ENCODE peak calls at places on chromosomes 11 and 22, in seven cellular contexts. X is upper lobe of right lung, W is DND-41, N is right atrium auricular region, T is GM23338, D is IMR-90, V is neural progenitor cell. B is an unnamed sample.

GRCh38 chr22:28075260-28075981 is 156.4 kb upstream of the PITPNB start:
- DNase-seq in T (no peak), W (no peak), N (peak; percentile 82), D (peak; percentile 91), V (no peak), X (no peak), B (peak; percentile 67)

GRCh38 chr11:120637131-120637530 is 125.6 kb downstream of the GRIK4 start:
- DNase-seq in X (no peak), T (no peak), W (no peak), N (no peak), V (no peak), D (no peak), B (no peak)

GRCh38 chr11:6604081-6604626 is 580 bp downstream of the ILK start:
- DNase-seq in X (no peak), W (peak; percentile 52), V (peak; percentile 67), D (peak; percentile 70), T (peak; percentile 59), N (peak; percentile 71), B (peak; percentile 32)

GRCh38 chr22:37381489-37381888 is 45.8 kb downstream of the ELFN2 start:
- DNase-seq in D (peak; percentile 61), X (no peak), T (no peak), V (no peak), N (no peak), W (no peak), B (peak; percentile 2)

GRCh38 chr11:11422291-11423128 is 69.5 kb upstream of the CSNK2A3 start:
- DNase-seq in W (no peak), T (no peak), V (peak; percentile 36), X (no peak), D (no peak), N (no peak), B (peak; percentile 96)

GRCh38 chr11:108340958-108341357 is 118.1 kb downstream of the ATM start:
- DNase-seq in W (no peak), V (no peak), X (no peak), D (no peak), T (peak; percentile 37), N (no peak), B (peak; percentile 98)

GRCh38 chr22:36191106-36191836 is 10.3 kb downstream of the APOL4 start:
- DNase-seq in D (peak; percentile 64), W (no peak), T (no peak), V (no peak), X (no peak), N (peak; percentile 80), B (no peak)

GRCh38 chr11:122731500-122731913 is 76.0 kb downstream of the UBASH3B start:
- DNase-seq in T (no peak), W (no peak), V (no peak), N (no peak), X (no peak), D (peak; percentile 97), B (no peak)

GRCh38 chr11:35649984-35650383 is 12.6 kb upstream of the TRIM44 start:
- DNase-seq in D (peak; percentile 84), T (no peak), W (no peak), N (no peak), X (no peak), V (no peak), B (peak; percentile 63)

GRCh38 chr11:64268687-64269379 is 15.6 kb downstream of the BAD start:
- DNase-seq in T (peak; percentile 53), W (no peak), V (peak; percentile 43), N (peak; percentile 82), D (peak; percentile 48), X (peak; percentile 88), B (peak; percentile 32)

GRCh38 chr11:128308793-128309192 is 278.6 kb downstream of the ETS1 start:
- DNase-seq in V (no peak), T (no peak), X (no peak), D (no peak), N (no peak), W (no peak), B (no peak)

GRCh38 chr11:3738241-3738640 is 59.1 kb downstream of the NUP98 start:
- DNase-seq in D (peak; percentile 23), W (no peak), V (no peak), X (no peak), T (no peak), N (no peak), B (no peak)

GRCh38 chr11:3735827-3736226 is 61.5 kb downstream of the NUP98 start:
- DNase-seq in D (peak; percentile 28), V (no peak), T (no peak), W (no peak), N (no peak), X (no peak), B (no peak)

GRCh38 chr11:3737386-3737933 is 59.9 kb downstream of the NUP98 start:
- DNase-seq in W (no peak), N (no peak), T (no peak), V (no peak), D (no peak), X (no peak), B (no peak)

GRCh38 chr11:3736816-3737215 is 60.5 kb downstream of the NUP98 start:
- DNase-seq in X (no peak), N (no peak), W (no peak), V (no peak), T (no peak), D (no peak), B (no peak)

DNA sequence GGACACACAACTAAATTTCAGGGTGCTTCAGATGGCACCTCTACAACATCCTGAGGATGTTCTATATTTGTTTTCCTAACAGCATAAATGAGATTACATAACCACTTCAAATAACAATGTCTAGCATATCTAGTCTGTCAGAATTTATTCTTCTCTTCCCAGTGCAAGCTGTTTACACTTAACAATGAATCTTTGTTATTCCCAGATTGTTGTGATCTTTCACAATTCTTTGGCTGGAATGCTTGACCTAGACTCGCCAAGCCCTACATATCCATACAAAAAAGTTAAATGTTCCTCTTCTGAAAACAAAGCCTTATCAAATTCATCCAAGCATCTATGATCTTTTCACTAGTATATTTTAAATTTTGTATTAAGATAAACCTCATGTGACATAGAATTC is 61.5 kb upstream of the CHRNA10 start:
- DNase-seq in V (no peak), W (no peak), X (no peak), D (no peak), T (no peak), N (no peak), B (no peak)
- H3K36me3 ChIP-seq in V (peaks cover 26% of the 10 kb centered on the region), W (peaks cover 97% of the 10 kb centered on the region), X (peaks cover 88% of the 10 kb centered on the region), D (peaks cover 55% of the 10 kb centered on the region), T (peaks cover 73% of the 10 kb centered on the region), N (peaks cover 72% of the 10 kb centered on the region), B (peaks cover 21% of the 10 kb centered on the region)

GRCh38 chr22:39534591-39535301 is 2.2 kb upstream of the RPS19BP1 start:
- DNase-seq in D (peak; percentile 53), X (peak; percentile 89), T (peak; percentile 95), N (peak; percentile 84), V (peak; percentile 94), W (peak; percentile 89), B (no peak)

GRCh38 chr22:39534092-39534506 is 1.6 kb upstream of the RPS19BP1 start:
- DNase-seq in V (no peak), W (no peak), N (no peak), T (peak; percentile 43), X (no peak), D (no peak), B (no peak)

GRCh38 chr22:39530692-39531331 is 1.7 kb downstream of the RPS19BP1 start:
- DNase-seq in W (peak; percentile 43), V (peak; percentile 53), D (peak; percentile 41), X (no peak), N (no peak), T (peak; percentile 89), B (peak; percentile 47)

GRCh38 chr22:39530136-39530535 is 2.4 kb downstream of the RPS19BP1 start:
- DNase-seq in D (no peak), W (no peak), N (no peak), X (no peak), V (no peak), T (no peak), B (no peak)

DNA sequence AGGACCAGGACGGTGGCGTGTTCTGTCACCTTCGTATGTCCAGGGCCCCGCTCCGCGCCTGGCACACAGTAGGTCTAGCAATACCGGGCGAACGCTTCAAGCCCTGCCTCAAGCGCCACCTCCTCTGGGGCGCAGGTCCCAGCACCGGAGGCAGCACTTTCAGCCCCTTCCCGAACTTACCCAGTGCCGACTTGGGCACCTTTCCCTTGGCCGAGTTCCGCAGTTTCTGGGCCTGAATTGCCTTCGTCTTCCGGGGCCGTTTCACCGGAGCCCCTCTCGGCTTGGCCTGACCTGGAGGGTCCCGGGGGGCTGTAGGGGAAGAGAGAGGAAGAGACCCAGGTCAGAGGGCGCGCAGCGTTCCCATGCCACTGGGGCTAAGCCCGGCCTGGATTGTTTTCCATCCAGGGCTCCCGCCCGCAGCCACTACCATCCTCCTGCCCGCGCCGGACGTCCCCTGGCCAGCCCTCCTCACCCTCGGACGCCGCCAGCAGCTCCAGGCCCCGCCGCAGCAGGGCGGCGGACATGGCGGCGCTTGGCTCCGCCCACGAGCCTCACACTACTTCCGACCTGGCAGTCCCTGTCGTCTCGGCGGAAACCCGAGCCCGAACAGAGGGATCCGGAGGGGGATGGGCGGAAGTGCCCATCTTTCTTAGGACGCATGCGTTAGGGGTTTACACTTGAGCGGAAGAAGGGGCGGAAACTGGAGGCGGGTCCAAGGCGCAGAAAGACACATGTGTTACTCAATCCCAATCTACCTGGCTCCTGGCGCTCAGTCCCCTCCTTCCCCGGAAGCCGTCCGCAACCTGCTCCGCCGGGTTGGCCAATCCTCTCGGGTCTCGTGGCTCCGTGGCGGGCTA is at the start of gene RPS19BP1:
- DNase-seq in D (peak; percentile 99), W (peak; percentile 100), V (peak; percentile 99), N (peak; percentile 99), T (peak; percentile 100), X (peak; percentile 99), B (peak; percentile 99)
- TF ChIP-seq CTCF in D (no peak), W (no peak), V (no peak), N (no peak), T (no peak), X (no peak), B (no peak)

DNA sequence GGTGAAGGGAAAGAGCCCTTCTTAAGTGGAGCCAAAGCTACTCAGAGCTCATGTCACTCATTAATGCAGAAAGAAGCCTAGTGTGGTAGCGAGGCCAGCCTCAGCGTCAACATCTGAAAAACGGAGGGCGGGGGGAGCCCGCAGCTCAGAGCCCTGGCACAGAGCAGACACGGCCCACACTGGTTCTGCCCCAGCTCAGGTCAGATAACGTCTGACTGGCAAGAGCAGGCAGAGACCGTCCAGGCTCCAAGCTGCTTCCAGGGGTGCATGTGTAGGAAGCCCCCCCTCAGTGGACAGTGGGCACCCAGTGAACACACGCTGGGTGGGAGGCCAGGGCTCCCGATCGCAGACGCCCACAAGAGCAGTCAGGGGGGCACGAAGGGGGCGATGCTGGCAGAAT is 100.8 kb downstream of the SHANK2 start:
- DNase-seq in V (no peak), N (no peak), D (no peak), W (no peak), X (peak; percentile 22), T (no peak), B (no peak)
- H3K27me3 ChIP-seq in V (peaks cover 11% of the 10 kb centered on the region), N (no peaks in the 10 kb centered on the region), D (no peaks in the 10 kb centered on the region), W (no peaks in the 10 kb centered on the region), X (no peaks in the 10 kb centered on the region), T (no peaks in the 10 kb centered on the region), B (no peaks in the 10 kb centered on the region)

DNA sequence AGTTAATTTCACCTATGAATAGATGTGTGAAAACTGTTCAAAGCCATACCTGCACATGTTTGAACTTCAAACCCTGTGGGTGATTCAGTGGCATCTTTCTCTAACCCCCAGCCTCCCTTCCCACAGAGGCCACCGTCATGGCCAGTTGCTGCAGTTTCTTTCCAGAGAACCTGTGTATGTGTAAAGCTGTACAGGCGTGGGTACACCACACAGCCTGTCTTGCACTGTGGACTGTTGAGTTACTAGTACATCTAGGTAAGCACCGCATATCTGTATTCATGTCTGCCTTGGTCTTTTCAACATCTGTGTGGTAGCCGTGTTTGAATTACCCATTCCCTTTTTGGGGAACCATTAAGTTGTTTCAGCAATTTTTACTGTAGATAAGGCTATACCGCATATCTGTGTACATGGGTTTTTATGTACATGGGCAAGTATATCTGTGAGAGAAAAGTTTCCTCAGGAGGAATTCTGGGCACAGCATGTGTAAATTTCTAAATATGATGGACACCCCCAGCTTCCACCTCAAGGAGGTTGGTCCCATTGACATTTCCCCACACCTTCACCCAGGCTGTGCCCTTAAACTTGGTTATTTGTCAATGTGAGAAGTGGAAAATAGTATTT is 13.9 kb downstream of the NEAT1 start:
- DNase-seq in T (no peak), X (peak; percentile 34), D (peak; percentile 49), N (peak; percentile 58), W (no peak), V (no peak), B (peak; percentile 34)
- H3K36me3 ChIP-seq in T (no peaks in the 10 kb centered on the region), X (peaks cover 80% of the 10 kb centered on the region), D (peaks cover 47% of the 10 kb centered on the region), N (peaks cover 89% of the 10 kb centered on the region), W (peaks cover 16% of the 10 kb centered on the region), V (no peaks in the 10 kb centered on the region), B (peaks cover 18% of the 10 kb centered on the region)